ENCODE peak calls at places on chromosomes 4 and X, in seven cellular contexts. K is endothelial cell; A is HEK293T; N is Jurkat, Clone E6-1; I is AG08395; J is CD4-positive, alpha-beta memory T cell; W is naive thymus-derived CD4-positive, alpha-beta T cell. X is an unnamed sample.

GRCh38 chrX:76555816-76556215 is 128.3 kb downstream of the MAGEE1 start:
- DNase-seq in K (peak), A (peak), N (peak), I (no peak), J (no peak), W (no peak), X (no peak)

GRCh38 chrX:50067435-50068292 is 133.1 kb downstream of the AKAP4 start:
- DNase-seq in K (peak), A (peak), N (no peak), I (no peak), J (no peak), W (no peak), X (no peak)

GRCh38 chr4:8025668-8026067 is 86.0 kb upstream of the AFAP1 start:
- DNase-seq in K (no peak), A (no peak), N (no peak), I (no peak), J (no peak), W (no peak), X (no peak)

GRCh38 chr4:56187601-56188177 is 199.6 kb downstream of the AASDH start:
- DNase-seq in K (no peak), A (no peak), N (no peak), I (no peak), J (no peak), W (no peak), X (no peak)

GRCh38 chrX:130575831-130576404 is 174.1 kb downstream of the RBMX2 start:
- DNase-seq in K (peak), A (peak), N (peak), I (peak), J (no peak), W (no peak), X (no peak)

GRCh38 chr4:184287697-184288255 is 70.1 kb upstream of the ENPP6 start:
- DNase-seq in K (no peak), A (no peak), N (no peak), I (peak), J (no peak), W (no peak), X (no peak)

GRCh38 chr4:74400395-74400794 is 35.5 kb downstream of the EREG start:
- DNase-seq in K (no peak), A (no peak), N (no peak), I (no peak), J (no peak), W (no peak), X (no peak)

GRCh38 chr4:159146454-159146853 is 43.6 kb downstream of the RAPGEF2 start:
- DNase-seq in K (no peak), A (no peak), N (no peak), I (no peak), J (no peak), W (no peak), X (no peak)

GRCh38 chrX:39953879-39954278 is 143.9 kb downstream of the BCOR start:
- DNase-seq in K (no peak), A (peak), N (no peak), I (no peak), J (no peak), W (no peak), X (no peak)

GRCh38 chr4:11633435-11633834 is 204.7 kb upstream of the HS3ST1 start:
- DNase-seq in K (no peak), A (no peak), N (no peak), I (no peak), J (no peak), W (no peak), X (no peak)

GRCh38 chr4:36337665-36338064 is 56.2 kb downstream of the DTHD1 start:
- DNase-seq in K (no peak), A (no peak), N (peak), I (no peak), J (no peak), W (no peak), X (no peak)

GRCh38 chrX:24145340-24146186 is 4.0 kb upstream of the ZFX start:
- DNase-seq in K (no peak), A (no peak), N (no peak), I (peak), J (no peak), W (no peak), X (no peak)

GRCh38 chr4:170259631-170260153 is 169.9 kb upstream of the AADAT start:
- DNase-seq in K (peak), A (peak), N (peak), I (peak), J (no peak), W (no peak), X (no peak)

GRCh38 chr4:139593091-139593564 is 37.1 kb upstream of the SETD7 start:
- DNase-seq in K (no peak), A (peak), N (no peak), I (peak), J (no peak), W (no peak), X (no peak)

GRCh38 chrX:146224442-146224841 is 406.8 kb downstream of the SLITRK2 start:
- DNase-seq in K (no peak), A (peak), N (no peak), I (no peak), J (no peak), W (no peak), X (no peak)

GRCh38 chrX:136147320-136147901 is at the start of gene FHL1:
- DNase-seq in K (peak), A (peak), N (no peak), I (peak), J (peak), W (peak), X (peak)

GRCh38 chr4:113436360-113436759 is 325.2 kb downstream of the CAMK2D start:
- DNase-seq in K (no peak), A (no peak), N (peak), I (peak), J (no peak), W (no peak), X (no peak)

GRCh38 chrX:48068096-48068887 is 3.1 kb downstream of the ZNF630 start:
- DNase-seq in K (no peak), A (no peak), N (no peak), I (no peak), J (no peak), W (no peak), X (no peak)

GRCh38 chrX:20285513-20285912 is 18.8 kb upstream of the RPS6KA3 start:
- DNase-seq in K (no peak), A (no peak), N (no peak), I (no peak), J (no peak), W (no peak), X (no peak)

GRCh38 chr4:73573794-73574528 is 46.3 kb downstream of the RASSF6 start:
- DNase-seq in K (peak), A (peak), N (peak), I (peak), J (no peak), W (no peak), X (no peak)

GRCh38 chr4:168647976-168648375 is 151.1 kb downstream of the PALLD start:
- DNase-seq in K (no peak), A (no peak), N (no peak), I (no peak), J (no peak), W (no peak), X (no peak)

GRCh38 chr4:107600993-107601392 is 119.0 kb downstream of the PAPSS1 start:
- DNase-seq in K (no peak), A (no peak), N (no peak), I (no peak), J (no peak), W (no peak), X (no peak)

GRCh38 chr4:152825336-152825735 is 45.6 kb downstream of the ARFIP1 start:
- DNase-seq in K (no peak), A (no peak), N (no peak), I (no peak), J (no peak), W (no peak), X (no peak)

X was measured in central memory CD4-positive, alpha-beta T cell.